ENCODE peak calls at places on chromosome 21, in eight cellular contexts. R is OCI-LY7; C is stimulated activated CD4-positive, alpha-beta T cell treated with anti-CD3 and anti-CD28 coated beads, Interleukin-15, amount 100 ng/mL, for 24 hours; V is amygdala; B is EL; H is stromal cell of bone marrow; Y is CD8-positive, alpha-beta memory T cell; I is T1000. J is an unnamed sample.

GRCh38 chr21:31293986-31294385 is 50.1 kb downstream of the TIAM1 start:
- DNase-seq in R (no peak), C (peak; percentile 79), V (no peak), B (peak; percentile 82), H (peak; percentile 82), Y (no peak), I (peak; percentile 16), J (no peak)

GRCh38 chr21:39319251-39319756 is 5.9 kb upstream of the BRWD1 start:
- DNase-seq in R (no peak), C (no peak), V (no peak), B (no peak), H (no peak), Y (no peak), I (no peak), J (no peak)

GRCh38 chr21:43611598-43612369 is 47.5 kb downstream of the HSF2BP start:
- DNase-seq in R (peak; percentile 64), C (peak; percentile 21), V (no peak), B (peak; percentile 57), H (no peak), Y (no peak), I (no peak), J (peak; percentile 85)

GRCh38 chr21:34200288-34200905 is 127.0 kb downstream of the MRPS6 start:
- DNase-seq in R (no peak), C (no peak), V (no peak), B (no peak), H (no peak), Y (no peak), I (no peak), J (no peak)

GRCh38 chr21:33360281-33360680 is 35.5 kb downstream of the IFNAR1 start:
- DNase-seq in R (no peak), C (no peak), V (no peak), B (peak; percentile 48), H (peak; percentile 38), Y (no peak), I (no peak), J (no peak)

GRCh38 chr21:41932191-41932575 is 21.6 kb downstream of the C2CD2 start:
- DNase-seq in R (no peak), C (no peak), V (no peak), B (peak; percentile 92), H (no peak), Y (no peak), I (peak; percentile 75), J (no peak)

GRCh38 chr21:41720250-41720649 is 46.6 kb downstream of the RIPK4 start:
- DNase-seq in R (no peak), C (no peak), V (no peak), B (no peak), H (no peak), Y (no peak), I (no peak), J (no peak)

GRCh38 chr21:34952701-34953100 is 96.4 kb downstream of the RUNX1 start:
- DNase-seq in R (no peak), C (no peak), V (no peak), B (no peak), H (no peak), Y (no peak), I (no peak), J (peak; percentile 12)

GRCh38 chr21:33096426-33096825 is 26.5 kb downstream of the OLIG1 start:
- DNase-seq in R (peak; percentile 4), C (no peak), V (no peak), B (no peak), H (no peak), Y (no peak), I (no peak), J (no peak)

GRCh38 chr21:38306833-38307232 is 50.0 kb downstream of the KCNJ15 start:
- DNase-seq in R (no peak), C (no peak), V (no peak), B (peak; percentile 73), H (peak; percentile 89), Y (no peak), I (no peak), J (no peak)